ENCODE peak calls at places on chromosomes 1 and 21, in eight cellular contexts. One of them, this sample, is unnamed.

GRCh38 chr1:201119826-201120225 is 7.2 kb downstream of the ASCL5 start:
- DNase-seq in bronchial epithelial cell: no peak
- DNase-seq in heart left ventricle: no peak
- DNase-seq in colonic mucosa: no peak
- DNase-seq in adrenal gland: no peak
- DNase-seq in fibroblast of lung: no peak
- DNase-seq in AG10803: peak
- DNase-seq in pancreas: no peak
- DNase-seq in this sample: no peak

GRCh38 chr1:999797-1000356 is at the start of gene HES4:
- DNase-seq in bronchial epithelial cell: peak
- DNase-seq in heart left ventricle: peak
- DNase-seq in colonic mucosa: peak
- DNase-seq in adrenal gland: peak
- DNase-seq in fibroblast of lung: peak
- DNase-seq in AG10803: peak
- DNase-seq in pancreas: peak
- DNase-seq in this sample: peak

GRCh38 chr1:195202271-195202670 is 1406.0 kb downstream of the KCNT2 start:
- DNase-seq in bronchial epithelial cell: no peak
- DNase-seq in heart left ventricle: no peak
- DNase-seq in colonic mucosa: no peak
- DNase-seq in adrenal gland: no peak
- DNase-seq in fibroblast of lung: no peak
- DNase-seq in AG10803: no peak
- DNase-seq in pancreas: no peak
- DNase-seq in this sample: no peak

GRCh38 chr1:1779691-1780597 is 1.7 kb upstream of the NADK start:
- DNase-seq in bronchial epithelial cell: no peak
- DNase-seq in heart left ventricle: peak
- DNase-seq in colonic mucosa: peak
- DNase-seq in adrenal gland: peak
- DNase-seq in fibroblast of lung: peak
- DNase-seq in AG10803: peak
- DNase-seq in pancreas: no peak
- DNase-seq in this sample: peak

GRCh38 chr1:38680801-38681510 is 178.6 kb downstream of the RRAGC start:
- DNase-seq in bronchial epithelial cell: peak
- DNase-seq in heart left ventricle: no peak
- DNase-seq in colonic mucosa: no peak
- DNase-seq in adrenal gland: peak
- DNase-seq in fibroblast of lung: peak
- DNase-seq in AG10803: no peak
- DNase-seq in pancreas: no peak
- DNase-seq in this sample: no peak

GRCh38 chr1:41795205-41795762 is 123.4 kb downstream of the HIVEP3 start:
- DNase-seq in bronchial epithelial cell: peak
- DNase-seq in heart left ventricle: no peak
- DNase-seq in colonic mucosa: no peak
- DNase-seq in adrenal gland: peak
- DNase-seq in fibroblast of lung: peak
- DNase-seq in AG10803: peak
- DNase-seq in pancreas: no peak
- DNase-seq in this sample: no peak

GRCh38 chr1:61391730-61392129 is 309.4 kb downstream of the NFIA start:
- DNase-seq in bronchial epithelial cell: no peak
- DNase-seq in heart left ventricle: no peak
- DNase-seq in colonic mucosa: no peak
- DNase-seq in adrenal gland: no peak
- DNase-seq in fibroblast of lung: no peak
- DNase-seq in AG10803: no peak
- DNase-seq in pancreas: no peak
- DNase-seq in this sample: no peak

GRCh38 chr1:178644308-178645120 is 80.5 kb upstream of the RALGPS2 start:
- DNase-seq in bronchial epithelial cell: no peak
- DNase-seq in heart left ventricle: peak
- DNase-seq in colonic mucosa: peak
- DNase-seq in adrenal gland: peak
- DNase-seq in fibroblast of lung: peak
- DNase-seq in AG10803: no peak
- DNase-seq in pancreas: peak
- DNase-seq in this sample: no peak

GRCh38 chr1:110492573-110492972 is 26.4 kb downstream of the KCNA10 start:
- DNase-seq in bronchial epithelial cell: no peak
- DNase-seq in heart left ventricle: no peak
- DNase-seq in colonic mucosa: no peak
- DNase-seq in adrenal gland: peak
- DNase-seq in fibroblast of lung: no peak
- DNase-seq in AG10803: no peak
- DNase-seq in pancreas: no peak
- DNase-seq in this sample: no peak

GRCh38 chr1:1178794-1179331 is 5.2 kb downstream of the TTLL10 start:
- DNase-seq in bronchial epithelial cell: no peak
- DNase-seq in heart left ventricle: no peak
- DNase-seq in colonic mucosa: no peak
- DNase-seq in adrenal gland: no peak
- DNase-seq in fibroblast of lung: no peak
- DNase-seq in AG10803: no peak
- DNase-seq in pancreas: peak
- DNase-seq in this sample: no peak

GRCh38 chr1:218156602-218157001 is 128.5 kb upstream of the RRP15 start:
- DNase-seq in bronchial epithelial cell: peak
- DNase-seq in heart left ventricle: no peak
- DNase-seq in colonic mucosa: no peak
- DNase-seq in adrenal gland: no peak
- DNase-seq in fibroblast of lung: no peak
- DNase-seq in AG10803: no peak
- DNase-seq in pancreas: peak
- DNase-seq in this sample: no peak

GRCh38 chr1:58773406-58773840 is 10.4 kb downstream of the JUN start:
- DNase-seq in bronchial epithelial cell: peak
- DNase-seq in heart left ventricle: peak
- DNase-seq in colonic mucosa: peak
- DNase-seq in adrenal gland: peak
- DNase-seq in fibroblast of lung: peak
- DNase-seq in AG10803: peak
- DNase-seq in pancreas: peak
- DNase-seq in this sample: peak

GRCh38 chr1:161919229-161919628 is 104.4 kb downstream of the OLFML2B start:
- DNase-seq in bronchial epithelial cell: no peak
- DNase-seq in heart left ventricle: no peak
- DNase-seq in colonic mucosa: no peak
- DNase-seq in adrenal gland: no peak
- DNase-seq in fibroblast of lung: no peak
- DNase-seq in AG10803: no peak
- DNase-seq in pancreas: no peak
- DNase-seq in this sample: no peak

GRCh38 chr1:31750858-31751638 is 13.1 kb downstream of the ADGRB2 start:
- DNase-seq in bronchial epithelial cell: no peak
- DNase-seq in heart left ventricle: no peak
- DNase-seq in colonic mucosa: no peak
- DNase-seq in adrenal gland: no peak
- DNase-seq in fibroblast of lung: peak
- DNase-seq in AG10803: peak
- DNase-seq in pancreas: no peak
- DNase-seq in this sample: no peak

GRCh38 chr21:31088196-31088751 is 50.0 kb upstream of the KRTAP19-8 start:
- DNase-seq in bronchial epithelial cell: no peak
- DNase-seq in heart left ventricle: no peak
- DNase-seq in colonic mucosa: no peak
- DNase-seq in adrenal gland: no peak
- DNase-seq in fibroblast of lung: no peak
- DNase-seq in AG10803: no peak
- DNase-seq in pancreas: peak
- DNase-seq in this sample: no peak
- TF ChIP-seq CTCF in bronchial epithelial cell: no peak
- TF ChIP-seq CTCF in heart left ventricle: no peak
- TF ChIP-seq CTCF in colonic mucosa: no peak
- TF ChIP-seq CTCF in adrenal gland: no peak
- TF ChIP-seq CTCF in fibroblast of lung: no peak
- TF ChIP-seq CTCF in AG10803: no peak
- TF ChIP-seq CTCF in pancreas: no peak
- TF ChIP-seq CTCF in this sample: no peak

GRCh38 chr1:210239295-210240155 is 6.9 kb downstream of the SERTAD4 start:
- DNase-seq in bronchial epithelial cell: peak
- DNase-seq in heart left ventricle: no peak
- DNase-seq in colonic mucosa: no peak
- DNase-seq in adrenal gland: no peak
- DNase-seq in fibroblast of lung: peak
- DNase-seq in AG10803: peak
- DNase-seq in pancreas: no peak
- DNase-seq in this sample: no peak
- TF ChIP-seq CTCF in bronchial epithelial cell: peak
- TF ChIP-seq CTCF in heart left ventricle: no peak
- TF ChIP-seq CTCF in colonic mucosa: peak
- TF ChIP-seq CTCF in adrenal gland: no peak
- TF ChIP-seq CTCF in fibroblast of lung: peak
- TF ChIP-seq CTCF in AG10803: peak
- TF ChIP-seq CTCF in pancreas: no peak
- TF ChIP-seq CTCF in this sample: no peak

DNA sequence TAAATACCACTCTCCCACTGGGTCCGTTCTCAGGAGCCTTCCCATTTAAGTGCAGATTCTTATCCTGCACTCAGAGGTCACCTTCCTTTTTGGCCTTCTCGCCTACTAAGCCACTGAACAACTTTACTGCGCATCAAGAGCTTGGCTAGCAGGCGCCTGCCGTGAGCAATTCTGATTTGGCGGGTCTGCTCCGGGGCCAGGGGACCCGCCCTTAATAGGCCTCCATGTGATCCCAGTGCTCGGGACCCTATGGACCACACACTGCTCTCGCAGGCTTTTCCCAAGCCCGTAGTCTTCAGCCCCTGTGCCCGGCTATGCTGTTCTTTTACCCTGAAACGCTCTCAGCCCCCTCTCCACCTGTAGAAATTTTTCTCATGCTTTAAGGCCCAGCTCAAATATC is 45.1 kb downstream of the BCL9 start:
- DNase-seq in bronchial epithelial cell: no peak
- DNase-seq in heart left ventricle: no peak
- DNase-seq in colonic mucosa: no peak
- DNase-seq in adrenal gland: no peak
- DNase-seq in fibroblast of lung: no peak
- DNase-seq in AG10803: no peak
- DNase-seq in pancreas: no peak
- DNase-seq in this sample: no peak
- TF ChIP-seq CTCF in bronchial epithelial cell: no peak
- TF ChIP-seq CTCF in heart left ventricle: no peak
- TF ChIP-seq CTCF in colonic mucosa: no peak
- TF ChIP-seq CTCF in adrenal gland: no peak
- TF ChIP-seq CTCF in fibroblast of lung: no peak
- TF ChIP-seq CTCF in AG10803: no peak
- TF ChIP-seq CTCF in pancreas: no peak
- TF ChIP-seq CTCF in this sample: no peak

GRCh38 chr1:115877511-115877910 is 36.6 kb upstream of the NHLH2 start:
- DNase-seq in bronchial epithelial cell: peak
- DNase-seq in heart left ventricle: no peak
- DNase-seq in colonic mucosa: no peak
- DNase-seq in adrenal gland: no peak
- DNase-seq in fibroblast of lung: no peak
- DNase-seq in AG10803: no peak
- DNase-seq in pancreas: no peak
- DNase-seq in this sample: no peak

GRCh38 chr1:115880981-115881672 is 40.2 kb upstream of the NHLH2 start:
- DNase-seq in bronchial epithelial cell: no peak
- DNase-seq in heart left ventricle: no peak
- DNase-seq in colonic mucosa: no peak
- DNase-seq in adrenal gland: no peak
- DNase-seq in fibroblast of lung: no peak
- DNase-seq in AG10803: no peak
- DNase-seq in pancreas: no peak
- DNase-seq in this sample: no peak

GRCh38 chr1:115874929-115875328 is 34.0 kb upstream of the NHLH2 start:
- DNase-seq in bronchial epithelial cell: peak
- DNase-seq in heart left ventricle: no peak
- DNase-seq in colonic mucosa: no peak
- DNase-seq in adrenal gland: no peak
- DNase-seq in fibroblast of lung: peak
- DNase-seq in AG10803: peak
- DNase-seq in pancreas: no peak
- DNase-seq in this sample: no peak

GRCh38 chr1:115883240-115883639 is 42.3 kb upstream of the NHLH2 start:
- DNase-seq in bronchial epithelial cell: no peak
- DNase-seq in heart left ventricle: no peak
- DNase-seq in colonic mucosa: no peak
- DNase-seq in adrenal gland: no peak
- DNase-seq in fibroblast of lung: no peak
- DNase-seq in AG10803: no peak
- DNase-seq in pancreas: no peak
- DNase-seq in this sample: no peak

DNA sequence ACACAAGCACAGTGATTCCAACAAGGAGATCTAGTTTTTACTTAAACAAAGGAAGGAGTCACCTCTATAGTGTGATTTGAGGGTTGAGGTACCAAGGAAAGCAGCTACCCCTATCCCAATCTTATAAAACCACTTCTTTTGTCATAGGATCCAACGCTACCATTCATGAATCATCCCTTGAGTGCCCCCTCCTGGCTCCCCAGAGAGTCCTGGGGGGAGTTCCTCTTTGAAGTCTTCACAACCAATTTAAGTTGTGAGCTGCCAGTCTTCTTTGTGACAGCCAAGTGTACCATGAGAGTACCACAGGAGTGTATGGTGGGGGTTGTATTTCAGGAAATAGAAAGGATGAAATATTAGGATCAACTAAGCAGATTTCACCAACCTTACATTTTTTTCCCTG is 39.1 kb upstream of the NHLH2 start:
- DNase-seq in bronchial epithelial cell: no peak
- DNase-seq in heart left ventricle: no peak
- DNase-seq in colonic mucosa: no peak
- DNase-seq in adrenal gland: no peak
- DNase-seq in fibroblast of lung: no peak
- DNase-seq in AG10803: no peak
- DNase-seq in pancreas: no peak
- DNase-seq in this sample: no peak
- TF ChIP-seq CTCF in bronchial epithelial cell: no peak
- TF ChIP-seq CTCF in heart left ventricle: no peak
- TF ChIP-seq CTCF in colonic mucosa: no peak
- TF ChIP-seq CTCF in adrenal gland: no peak
- TF ChIP-seq CTCF in fibroblast of lung: no peak
- TF ChIP-seq CTCF in AG10803: no peak
- TF ChIP-seq CTCF in pancreas: no peak
- TF ChIP-seq CTCF in this sample: no peak

GRCh38 chr1:8379513-8380186 is 61.7 kb downstream of the SLC45A1 start:
- DNase-seq in bronchial epithelial cell: no peak
- DNase-seq in heart left ventricle: no peak
- DNase-seq in colonic mucosa: no peak
- DNase-seq in adrenal gland: no peak
- DNase-seq in fibroblast of lung: no peak
- DNase-seq in AG10803: no peak
- DNase-seq in pancreas: no peak
- DNase-seq in this sample: no peak
- TF ChIP-seq CTCF in bronchial epithelial cell: no peak
- TF ChIP-seq CTCF in heart left ventricle: no peak
- TF ChIP-seq CTCF in colonic mucosa: no peak
- TF ChIP-seq CTCF in adrenal gland: no peak
- TF ChIP-seq CTCF in fibroblast of lung: no peak
- TF ChIP-seq CTCF in AG10803: no peak
- TF ChIP-seq CTCF in pancreas: no peak
- TF ChIP-seq CTCF in this sample: no peak

DNA sequence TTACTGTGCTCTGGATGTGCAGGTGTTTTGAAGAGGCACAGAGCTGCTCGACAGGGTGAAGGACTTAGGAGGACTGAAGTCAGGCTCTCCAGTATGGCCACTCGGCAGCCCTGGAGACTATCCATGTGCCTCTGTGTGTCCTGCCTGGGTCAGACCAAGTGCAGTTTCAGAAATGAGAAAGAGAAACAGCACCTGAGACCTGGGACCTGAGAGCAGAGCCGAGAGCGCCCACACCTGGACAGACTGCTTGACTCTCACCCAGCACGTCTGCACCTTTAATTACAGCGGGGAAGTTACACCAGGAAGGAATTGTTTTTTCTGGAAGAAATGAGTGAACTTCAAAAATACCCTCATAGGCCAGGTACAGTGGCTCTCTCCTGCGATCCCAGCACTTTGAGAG is 59.7 kb upstream of the COL6A1 start:
- DNase-seq in bronchial epithelial cell: no peak
- DNase-seq in heart left ventricle: no peak
- DNase-seq in colonic mucosa: no peak
- DNase-seq in adrenal gland: no peak
- DNase-seq in fibroblast of lung: no peak
- DNase-seq in AG10803: no peak
- DNase-seq in pancreas: peak
- DNase-seq in this sample: no peak
- TF ChIP-seq CTCF in bronchial epithelial cell: no peak
- TF ChIP-seq CTCF in heart left ventricle: no peak
- TF ChIP-seq CTCF in colonic mucosa: no peak
- TF ChIP-seq CTCF in adrenal gland: no peak
- TF ChIP-seq CTCF in fibroblast of lung: no peak
- TF ChIP-seq CTCF in AG10803: no peak
- TF ChIP-seq CTCF in pancreas: no peak
- TF ChIP-seq CTCF in this sample: no peak